ENCODE peak calls at places on chromosomes 13 and 19, in nine cellular contexts. O is HTR-8/SVneo; P is progenitor cell of endocrine pancreas; R is stimulated activated CD8-positive, alpha-beta memory T cell treated with anti-CD3 and anti-CD28 coated beads, Interleukin-2, amount 100 ng/mL, for 1 hour; K is left ventricle myocardium inferior; M is left colon; L is RWPE1; H is mucosa of descending colon; A is astrocyte of the spinal cord. I is an unnamed sample.

GRCh38 chr19:39507715-39508364 is 7.1 kb upstream of the SELENOV start:
- DNase-seq in M (no peak), L (no peak), R (no peak), H (no peak), A (no peak), O (no peak), K (no peak), P (no peak), I (no peak)

GRCh38 chr13:91747164-91747563 is 348.7 kb downstream of the GPC5 start:
- DNase-seq in H (no peak), K (no peak), R (no peak), A (no peak), L (no peak), M (no peak), P (no peak), O (no peak), I (no peak)

GRCh38 chr19:18401580-18402112 is 4.2 kb upstream of the LRRC25 start:
- DNase-seq in K (peak; percentile 63), L (no peak), H (peak; percentile 84), O (no peak), A (peak; percentile 57), R (no peak), P (no peak), M (peak; percentile 85), I (no peak)

GRCh38 chr13:99656092-99656745 is 154.9 kb downstream of the TM9SF2 start:
- DNase-seq in P (peak; percentile 70), M (peak; percentile 86), K (peak; percentile 67), R (peak; percentile 71), H (no peak), L (peak; percentile 72), O (peak; percentile 53), A (peak; percentile 70), I (peak; percentile 60)

GRCh38 chr13:30580852-30581502 is 36.7 kb upstream of the USPL1 start:
- DNase-seq in A (no peak), H (no peak), L (no peak), O (no peak), K (no peak), P (no peak), R (no peak), M (no peak), I (no peak)

GRCh38 chr19:11480927-11481776 is at the start of gene ELAVL3:
- DNase-seq in L (no peak), P (no peak), M (no peak), A (no peak), H (no peak), R (no peak), K (no peak), O (no peak), I (peak; percentile 50)

GRCh38 chr19:46787331-46788100 is 878 bp downstream of the SLC1A5 start:
- DNase-seq in O (peak; percentile 44), H (peak; percentile 82), P (peak; percentile 27), M (peak; percentile 70), L (peak; percentile 64), K (peak; percentile 65), R (no peak), A (peak; percentile 67), I (no peak)

GRCh38 chr13:30142502-30143211 is 164.7 kb downstream of the KATNAL1 start:
- DNase-seq in M (peak; percentile 25), O (peak; percentile 51), L (peak; percentile 72), A (peak; percentile 98), P (no peak), K (no peak), R (no peak), H (no peak), I (no peak)

GRCh38 chr13:100044936-100045335 is 44.0 kb upstream of the PCCA start:
- DNase-seq in M (no peak), L (no peak), K (no peak), P (no peak), A (no peak), R (no peak), H (no peak), O (no peak), I (no peak)

GRCh38 chr19:41089955-41090354 is 1.7 kb downstream of the CYP2A13 start:
- DNase-seq in O (no peak), K (no peak), M (no peak), A (no peak), H (no peak), L (no peak), R (no peak), P (no peak), I (no peak)

GRCh38 chr19:35704218-35704617 is at the start of gene ZBTB32:
- DNase-seq in R (no peak), H (no peak), L (peak; percentile 75), K (no peak), A (peak; percentile 52), P (peak; percentile 41), O (no peak), M (peak; percentile 35), I (no peak)

GRCh38 chr19:51824603-51825002 is 29.6 kb downstream of the FPR3 start:
- DNase-seq in L (no peak), R (no peak), A (no peak), M (no peak), H (no peak), P (no peak), O (no peak), K (no peak), I (no peak)

I was measured in caudate nucleus.